ENCODE peak calls at places on chromosomes 3 and 15, in six cellular contexts. One of them, this sample, is unnamed. For H3K4me1, the result is how much of the 10 kb centered on the place peaks cover.

GRCh38 chr3:64059484-64059883 is 36.2 kb upstream of the PSMD6 start:
- DNase-seq in body of pancreas: no peak
- DNase-seq in lower lobe of right lung: no peak
- DNase-seq in mammary epithelial cell: no peak
- DNase-seq in psoas muscle: no peak
- DNase-seq in PC-3: no peak
- DNase-seq in this sample: no peak

GRCh38 chr3:48232734-48233133 is 8.2 kb upstream of the ZNF589 start:
- DNase-seq in body of pancreas: peak
- DNase-seq in lower lobe of right lung: peak
- DNase-seq in mammary epithelial cell: peak
- DNase-seq in psoas muscle: peak
- DNase-seq in PC-3: peak
- DNase-seq in this sample: peak

GRCh38 chr3:56855856-56856538 is 54.2 kb upstream of the ARHGEF3 start:
- DNase-seq in body of pancreas: no peak
- DNase-seq in lower lobe of right lung: peak
- DNase-seq in mammary epithelial cell: no peak
- DNase-seq in psoas muscle: peak
- DNase-seq in PC-3: peak
- DNase-seq in this sample: peak

GRCh38 chr3:45907769-45908705 is 21.7 kb downstream of the CCR9 start:
- DNase-seq in body of pancreas: no peak
- DNase-seq in lower lobe of right lung: no peak
- DNase-seq in mammary epithelial cell: no peak
- DNase-seq in psoas muscle: no peak
- DNase-seq in PC-3: no peak
- DNase-seq in this sample: no peak

GRCh38 chr3:190132376-190132775 is 11.7 kb upstream of the P3H2 start:
- DNase-seq in body of pancreas: no peak
- DNase-seq in lower lobe of right lung: no peak
- DNase-seq in mammary epithelial cell: no peak
- DNase-seq in psoas muscle: no peak
- DNase-seq in PC-3: no peak
- DNase-seq in this sample: no peak

GRCh38 chr15:36590838-36591237 is 11.4 kb downstream of the CDIN1 start:
- DNase-seq in body of pancreas: no peak
- DNase-seq in lower lobe of right lung: no peak
- DNase-seq in mammary epithelial cell: peak
- DNase-seq in psoas muscle: no peak
- DNase-seq in PC-3: peak
- DNase-seq in this sample: no peak

GRCh38 chr15:75923756-75924155 is 20.1 kb downstream of the FBXO22 start:
- DNase-seq in body of pancreas: no peak
- DNase-seq in lower lobe of right lung: no peak
- DNase-seq in mammary epithelial cell: no peak
- DNase-seq in psoas muscle: no peak
- DNase-seq in PC-3: no peak
- DNase-seq in this sample: no peak

GRCh38 chr3:192481638-192482037 is 245.7 kb downstream of the FGF12 start:
- DNase-seq in body of pancreas: no peak
- DNase-seq in lower lobe of right lung: no peak
- DNase-seq in mammary epithelial cell: peak
- DNase-seq in psoas muscle: no peak
- DNase-seq in PC-3: peak
- DNase-seq in this sample: no peak

GRCh38 chr15:33587773-33588172 is 277.0 kb downstream of the RYR3 start:
- DNase-seq in body of pancreas: no peak
- DNase-seq in lower lobe of right lung: no peak
- DNase-seq in mammary epithelial cell: no peak
- DNase-seq in psoas muscle: no peak
- DNase-seq in PC-3: no peak
- DNase-seq in this sample: no peak

GRCh38 chr15:81301815-81302399 is 22.0 kb downstream of the STARD5 start:
- DNase-seq in body of pancreas: no peak
- DNase-seq in lower lobe of right lung: peak
- DNase-seq in mammary epithelial cell: no peak
- DNase-seq in psoas muscle: no peak
- DNase-seq in PC-3: no peak
- DNase-seq in this sample: peak

GRCh38 chr15:98800437-98801233 is 152.3 kb downstream of the IGF1R start:
- DNase-seq in body of pancreas: peak
- DNase-seq in lower lobe of right lung: no peak
- DNase-seq in mammary epithelial cell: peak
- DNase-seq in psoas muscle: peak
- DNase-seq in PC-3: peak
- DNase-seq in this sample: no peak

GRCh38 chr3:39427506-39427905 is 21.0 kb downstream of the RPSA start:
- DNase-seq in body of pancreas: no peak
- DNase-seq in lower lobe of right lung: no peak
- DNase-seq in mammary epithelial cell: no peak
- DNase-seq in psoas muscle: no peak
- DNase-seq in PC-3: no peak
- DNase-seq in this sample: no peak

GRCh38 chr3:45560270-45561020 is 34.1 kb upstream of the LIMD1 start:
- DNase-seq in body of pancreas: no peak
- DNase-seq in lower lobe of right lung: no peak
- DNase-seq in mammary epithelial cell: no peak
- DNase-seq in psoas muscle: peak
- DNase-seq in PC-3: no peak
- DNase-seq in this sample: peak

GRCh38 chr15:96367436-96368200 is 37.1 kb downstream of the NR2F2 start:
- DNase-seq in body of pancreas: no peak
- DNase-seq in lower lobe of right lung: no peak
- DNase-seq in mammary epithelial cell: no peak
- DNase-seq in psoas muscle: no peak
- DNase-seq in PC-3: no peak
- DNase-seq in this sample: no peak

GRCh38 chr3:113241292-113242033 is 30.1 kb downstream of the BOC start:
- DNase-seq in body of pancreas: no peak
- DNase-seq in lower lobe of right lung: no peak
- DNase-seq in mammary epithelial cell: no peak
- DNase-seq in psoas muscle: no peak
- DNase-seq in PC-3: no peak
- DNase-seq in this sample: no peak

GRCh38 chr15:91068436-91068835 is 31.6 kb upstream of the SV2B start:
- DNase-seq in body of pancreas: no peak
- DNase-seq in lower lobe of right lung: no peak
- DNase-seq in mammary epithelial cell: peak
- DNase-seq in psoas muscle: no peak
- DNase-seq in PC-3: no peak
- DNase-seq in this sample: no peak

GRCh38 chr3:178083906-178084823 is 452.1 kb upstream of the KCNMB2 start:
- DNase-seq in body of pancreas: no peak
- DNase-seq in lower lobe of right lung: no peak
- DNase-seq in mammary epithelial cell: no peak
- DNase-seq in psoas muscle: no peak
- DNase-seq in PC-3: peak
- DNase-seq in this sample: no peak

GRCh38 chr3:149009732-149010131 is 18.4 kb downstream of the GYG1 start:
- DNase-seq in body of pancreas: no peak
- DNase-seq in lower lobe of right lung: no peak
- DNase-seq in mammary epithelial cell: no peak
- DNase-seq in psoas muscle: no peak
- DNase-seq in PC-3: no peak
- DNase-seq in this sample: no peak

GRCh38 chr3:182384182-182384581 is 409.1 kb upstream of the ATP11B start:
- DNase-seq in body of pancreas: no peak
- DNase-seq in lower lobe of right lung: no peak
- DNase-seq in mammary epithelial cell: no peak
- DNase-seq in psoas muscle: no peak
- DNase-seq in PC-3: no peak
- DNase-seq in this sample: no peak

GRCh38 chr15:56886878-56887781 is 31.3 kb upstream of the TCF12 start:
- DNase-seq in body of pancreas: peak
- DNase-seq in lower lobe of right lung: peak
- DNase-seq in mammary epithelial cell: peak
- DNase-seq in psoas muscle: peak
- DNase-seq in PC-3: peak
- DNase-seq in this sample: peak

GRCh38 chr3:76203578-76203977 is 418.2 kb upstream of the ZNF717 start:
- DNase-seq in body of pancreas: no peak
- DNase-seq in lower lobe of right lung: no peak
- DNase-seq in mammary epithelial cell: no peak
- DNase-seq in psoas muscle: no peak
- DNase-seq in PC-3: peak
- DNase-seq in this sample: no peak

GRCh38 chr15:92579486-92579885 is 76.1 kb downstream of the FAM174B start:
- DNase-seq in body of pancreas: no peak
- DNase-seq in lower lobe of right lung: no peak
- DNase-seq in mammary epithelial cell: no peak
- DNase-seq in psoas muscle: no peak
- DNase-seq in PC-3: no peak
- DNase-seq in this sample: no peak

GRCh38 chr3:196440041-196440537 is 7.9 kb upstream of the UBXN7 start:
- DNase-seq in body of pancreas: no peak
- DNase-seq in lower lobe of right lung: no peak
- DNase-seq in mammary epithelial cell: no peak
- DNase-seq in psoas muscle: peak
- DNase-seq in PC-3: no peak
- DNase-seq in this sample: no peak

GRCh38 chr15:62474771-62475124 is 309.7 kb upstream of the C2CD4B start:
- DNase-seq in body of pancreas: no peak
- DNase-seq in lower lobe of right lung: no peak
- DNase-seq in mammary epithelial cell: no peak
- DNase-seq in psoas muscle: no peak
- DNase-seq in PC-3: no peak
- DNase-seq in this sample: no peak

GRCh38 chr3:139197251-139197650 is 146.6 kb upstream of the MRPS22 start:
- DNase-seq in body of pancreas: no peak
- DNase-seq in lower lobe of right lung: no peak
- DNase-seq in mammary epithelial cell: no peak
- DNase-seq in psoas muscle: no peak
- DNase-seq in PC-3: no peak
- DNase-seq in this sample: no peak

GRCh38 chr3:172939651-172940293 is 189.2 kb downstream of the ECT2 start:
- DNase-seq in body of pancreas: no peak
- DNase-seq in lower lobe of right lung: no peak
- DNase-seq in mammary epithelial cell: no peak
- DNase-seq in psoas muscle: no peak
- DNase-seq in PC-3: peak
- DNase-seq in this sample: no peak

GRCh38 chr3:53844262-53845102 is 1.7 kb downstream of the CHDH start:
- DNase-seq in body of pancreas: peak
- DNase-seq in lower lobe of right lung: no peak
- DNase-seq in mammary epithelial cell: no peak
- DNase-seq in psoas muscle: no peak
- DNase-seq in PC-3: no peak
- DNase-seq in this sample: no peak

GRCh38 chr3:126991366-126992200 is 8.7 kb downstream of the PLXNA1 start:
- DNase-seq in body of pancreas: no peak
- DNase-seq in lower lobe of right lung: no peak
- DNase-seq in mammary epithelial cell: no peak
- DNase-seq in psoas muscle: no peak
- DNase-seq in PC-3: no peak
- DNase-seq in this sample: no peak

GRCh38 chr3:126992216-126992615 is 9.3 kb downstream of the PLXNA1 start:
- DNase-seq in body of pancreas: no peak
- DNase-seq in lower lobe of right lung: no peak
- DNase-seq in mammary epithelial cell: no peak
- DNase-seq in psoas muscle: no peak
- DNase-seq in PC-3: no peak
- DNase-seq in this sample: no peak

GRCh38 chr3:126990024-126990700 is 7.2 kb downstream of the PLXNA1 start:
- DNase-seq in body of pancreas: no peak
- DNase-seq in lower lobe of right lung: no peak
- DNase-seq in mammary epithelial cell: no peak
- DNase-seq in psoas muscle: no peak
- DNase-seq in PC-3: no peak
- DNase-seq in this sample: no peak

GRCh38 chr3:126989316-126990023 is 6.6 kb downstream of the PLXNA1 start:
- DNase-seq in body of pancreas: no peak
- DNase-seq in lower lobe of right lung: no peak
- DNase-seq in mammary epithelial cell: no peak
- DNase-seq in psoas muscle: no peak
- DNase-seq in PC-3: no peak
- DNase-seq in this sample: no peak

DNA sequence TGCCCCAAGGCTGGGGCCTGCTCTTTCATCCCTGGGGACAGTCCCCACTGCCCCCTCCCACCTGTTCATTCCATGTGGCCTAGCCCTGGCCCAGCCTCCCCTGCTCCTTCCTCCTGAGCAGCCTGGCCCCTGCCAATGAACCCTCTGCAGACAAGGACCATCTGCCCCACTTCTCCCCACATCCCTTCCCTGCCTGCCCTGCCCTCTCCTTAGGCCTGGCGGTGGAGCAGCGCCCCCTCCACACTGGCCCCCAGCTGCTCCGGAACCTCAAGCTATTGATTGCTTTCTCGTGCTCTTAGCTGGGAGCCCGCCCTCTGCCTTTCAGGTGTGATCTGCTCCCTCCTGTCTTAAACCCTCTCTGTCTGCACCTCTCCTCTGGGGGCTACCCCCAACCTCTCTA is 8.0 kb downstream of the PLXNA1 start:
- DNase-seq in body of pancreas: no peak
- DNase-seq in lower lobe of right lung: no peak
- DNase-seq in mammary epithelial cell: no peak
- DNase-seq in psoas muscle: no peak
- DNase-seq in PC-3: no peak
- DNase-seq in this sample: no peak
- H3K27ac ChIP-seq in body of pancreas: no peak
- H3K27ac ChIP-seq in lower lobe of right lung: no peak
- H3K27ac ChIP-seq in mammary epithelial cell: no peak
- H3K27ac ChIP-seq in psoas muscle: no peak
- H3K27ac ChIP-seq in PC-3: no peak
- H3K27ac ChIP-seq in this sample: no peak

DNA sequence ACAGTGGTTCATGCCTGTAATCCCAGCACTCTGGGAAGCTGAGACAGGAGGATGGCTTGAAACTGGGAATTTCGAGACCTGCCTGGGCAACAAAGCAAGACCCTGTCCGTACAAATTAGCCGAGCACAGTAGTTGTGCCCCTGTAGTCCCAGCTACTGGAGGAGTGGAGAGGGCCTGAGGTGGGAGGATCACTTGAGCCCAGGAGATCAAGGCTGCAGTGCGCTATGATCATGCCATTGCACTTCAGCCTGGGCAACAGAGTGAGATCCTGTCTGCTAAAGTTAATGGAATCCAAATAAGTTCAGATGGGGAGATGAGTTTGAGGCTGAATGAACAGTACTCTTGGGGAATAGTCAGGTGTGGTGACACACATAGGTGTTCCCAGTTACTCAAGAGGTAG is 14.4 kb downstream of the TRIM71 start:
- DNase-seq in body of pancreas: no peak
- DNase-seq in lower lobe of right lung: no peak
- DNase-seq in mammary epithelial cell: no peak
- DNase-seq in psoas muscle: no peak
- DNase-seq in PC-3: no peak
- DNase-seq in this sample: no peak
- H3K4me3 ChIP-seq in body of pancreas: no peak
- H3K4me3 ChIP-seq in lower lobe of right lung: no peak
- H3K4me3 ChIP-seq in mammary epithelial cell: no peak
- H3K4me3 ChIP-seq in psoas muscle: no peak
- H3K4me3 ChIP-seq in PC-3: no peak
- H3K4me3 ChIP-seq in this sample: no peak

GRCh38 chr3:52220380-52221026 is 4.9 kb downstream of the TLR9 start:
- DNase-seq in body of pancreas: peak
- DNase-seq in lower lobe of right lung: peak
- DNase-seq in mammary epithelial cell: peak
- DNase-seq in psoas muscle: peak
- DNase-seq in PC-3: peak
- DNase-seq in this sample: peak
- H3K4me1 ChIP-seq in body of pancreas: under half
- H3K4me1 ChIP-seq in lower lobe of right lung: half or more
- H3K4me1 ChIP-seq in mammary epithelial cell: under half
- H3K4me1 ChIP-seq in psoas muscle: under half
- H3K4me1 ChIP-seq in PC-3: under half
- H3K4me1 ChIP-seq in this sample: under half

GRCh38 chr3:129346690-129347440 is 68.2 kb downstream of the HMCES start:
- DNase-seq in body of pancreas: no peak
- DNase-seq in lower lobe of right lung: peak
- DNase-seq in mammary epithelial cell: no peak
- DNase-seq in psoas muscle: no peak
- DNase-seq in PC-3: no peak
- DNase-seq in this sample: no peak
- H3K27ac ChIP-seq in body of pancreas: no peak
- H3K27ac ChIP-seq in lower lobe of right lung: no peak
- H3K27ac ChIP-seq in mammary epithelial cell: no peak
- H3K27ac ChIP-seq in psoas muscle: no peak
- H3K27ac ChIP-seq in PC-3: no peak
- H3K27ac ChIP-seq in this sample: no peak